ENCODE peak calls at places on chromosomes 12 and 14, in ten cellular contexts. T, Q, S, R, I, F, Y, J, E and L are unnamed samples.

GRCh38 chr14:72678360-72678759 is 215.5 kb downstream of the DPF3 start:
- DNase-seq in E (peak; percentile 43), S (no peak), J (no peak), I (no peak), R (no peak), Q (no peak), T (peak; percentile 87), Y (peak; percentile 13), F (no peak), L (no peak)

GRCh38 chr12:104624529-104624928 is 167.8 kb downstream of the CHST11 start:
- DNase-seq in E (no peak), Q (no peak), I (no peak), R (no peak), Y (no peak), T (no peak), J (no peak), S (no peak), F (no peak), L (no peak)

GRCh38 chr12:13342971-13343370 is 146.4 kb downstream of the EMP1 start:
- DNase-seq in J (no peak), R (no peak), T (no peak), Q (no peak), S (no peak), F (no peak), Y (no peak), I (no peak), E (no peak), L (no peak)

GRCh38 chr12:61870658-61871559 is 389.3 kb upstream of the USP15 start:
- DNase-seq in J (no peak), E (no peak), I (no peak), T (no peak), F (no peak), Y (no peak), Q (peak; percentile 26), S (no peak), R (no peak), L (no peak)

GRCh38 chr12:51005671-51006070 is 20.5 kb downstream of the SLC11A2 start:
- DNase-seq in E (peak; percentile 88), I (no peak), F (no peak), R (no peak), T (no peak), J (peak; percentile 85), S (no peak), Y (no peak), Q (no peak), L (no peak)

GRCh38 chr12:101490286-101490920 is 15.3 kb downstream of the SPIC start:
- DNase-seq in E (peak; percentile 54), I (peak; percentile 67), T (no peak), Y (peak; percentile 21), F (no peak), S (no peak), Q (no peak), J (peak; percentile 76), R (no peak), L (peak; percentile 72)

GRCh38 chr12:110782922-110783321 is 40.2 kb upstream of the PPP1CC start:
- DNase-seq in I (no peak), E (no peak), J (no peak), Y (no peak), Q (no peak), S (no peak), T (no peak), R (no peak), F (no peak), L (no peak)

GRCh38 chr12:636632-637031 is 26.6 kb downstream of the NINJ2 start:
- DNase-seq in Q (no peak), T (no peak), S (no peak), E (no peak), F (no peak), Y (no peak), R (no peak), J (no peak), I (no peak), L (no peak)

GRCh38 chr12:26471560-26471959 is 276.2 kb downstream of the SSPN start:
- DNase-seq in T (peak; percentile 68), F (no peak), I (no peak), S (no peak), Q (no peak), R (peak; percentile 82), J (no peak), Y (peak; percentile 11), E (peak; percentile 23), L (peak; percentile 66)

GRCh38 chr12:55974308-55974724 is 438 bp downstream of the RAB5B start:
- DNase-seq in F (no peak), R (no peak), I (peak; percentile 70), Q (peak; percentile 52), T (peak; percentile 45), E (peak; percentile 40), Y (peak; percentile 52), S (peak; percentile 62), J (peak; percentile 88), L (peak; percentile 81)

GRCh38 chr12:67362526-67362925 is 93.4 kb downstream of the CAND1 start:
- DNase-seq in T (no peak), R (no peak), I (no peak), Q (no peak), F (no peak), E (no peak), J (no peak), Y (no peak), S (no peak), L (peak; percentile 58)

GRCh38 chr12:6383572-6384498 is at the start of gene LTBR:
- DNase-seq in R (no peak), J (peak; percentile 91), E (peak; percentile 87), I (peak; percentile 95), Y (peak; percentile 99), T (peak; percentile 90), S (peak; percentile 98), F (peak; percentile 97), Q (no peak), L (no peak)

GRCh38 chr12:31590730-31591307 is at the start of gene DENND5B:
- DNase-seq in F (peak; percentile 78), J (peak; percentile 70), S (peak; percentile 77), T (peak; percentile 61), I (peak; percentile 89), Y (peak; percentile 88), E (peak; percentile 42), R (no peak), Q (peak; percentile 25), L (peak; percentile 77)

GRCh38 chr14:90726656-90727055 is 89.6 kb downstream of the TTC7B start:
- DNase-seq in I (peak; percentile 62), E (peak; percentile 73), T (peak; percentile 37), R (no peak), J (peak; percentile 83), Q (no peak), F (peak; percentile 62), S (peak; percentile 36), Y (peak; percentile 41), L (no peak)

GRCh38 chr12:19783547-19784444 is 344.5 kb downstream of the AEBP2 start:
- DNase-seq in F (no peak), Q (no peak), S (no peak), I (no peak), T (no peak), Y (no peak), J (no peak), R (no peak), E (no peak), L (no peak)

GRCh38 chr14:71650187-71650586 is 282.0 kb upstream of the RGS6 start:
- DNase-seq in Y (no peak), T (peak; percentile 23), E (no peak), R (no peak), Q (no peak), J (no peak), F (no peak), S (no peak), I (no peak), L (no peak)

GRCh38 chr12:68481181-68481941 is 129.3 kb upstream of the RAP1B start:
- DNase-seq in Y (no peak), T (peak; percentile 15), R (peak; percentile 89), S (no peak), Q (no peak), I (no peak), F (no peak), J (no peak), E (no peak), L (no peak)

GRCh38 chr12:111953455-111953854 is 59.5 kb downstream of the TMEM116 start:
- DNase-seq in J (no peak), Q (no peak), S (peak; percentile 56), T (peak; percentile 11), Y (peak; percentile 74), E (no peak), I (no peak), F (no peak), R (no peak), L (no peak)

GRCh38 chr12:40996091-40996490 is 192.0 kb upstream of the PDZRN4 start:
- DNase-seq in I (no peak), R (no peak), E (no peak), Q (no peak), F (no peak), J (peak; percentile 5), S (no peak), T (no peak), Y (no peak), L (no peak)

GRCh38 chr12:106115450-106115849 is 23.3 kb downstream of the NUAK1 start:
- DNase-seq in T (no peak), R (no peak), Q (no peak), S (no peak), I (no peak), E (no peak), Y (peak; percentile 33), J (no peak), F (no peak), L (no peak)
- H3K4me1 ChIP-seq in T (peaks cover 24% of the 10 kb centered on the region), R (no peaks in the 10 kb centered on the region), Q (no peaks in the 10 kb centered on the region), S (no peaks in the 10 kb centered on the region), I (no peaks in the 10 kb centered on the region), E (peaks cover 31% of the 10 kb centered on the region), Y (peaks cover 22% of the 10 kb centered on the region), J (peaks cover 10% of the 10 kb centered on the region), F (peaks cover 5% of the 10 kb centered on the region), L (peaks cover 6% of the 10 kb centered on the region)

DNA sequence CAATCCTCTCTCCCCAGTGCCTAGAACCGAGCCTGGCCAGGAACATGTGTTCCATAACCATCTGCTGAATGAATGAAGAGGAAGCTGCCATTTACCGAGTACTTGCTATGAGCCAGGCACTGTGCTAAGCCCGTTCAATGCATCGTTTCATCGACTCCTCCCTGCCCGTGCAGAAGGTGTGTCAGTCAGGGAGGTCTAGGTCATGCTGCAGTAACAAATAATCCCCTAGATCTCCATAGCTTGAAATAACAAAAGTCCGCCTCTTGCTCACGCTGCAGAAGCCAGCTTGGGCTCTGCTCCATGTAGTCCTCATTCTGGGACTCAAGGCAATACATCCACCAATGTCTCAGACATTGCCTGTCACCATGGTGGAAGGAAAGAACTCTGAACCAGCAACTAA is 101.3 kb downstream of the SCARB1 start:
- DNase-seq in Q (no peak), E (no peak), I (no peak), S (no peak), J (no peak), Y (no peak), R (no peak), F (no peak), T (no peak), L (no peak)
- H3K4me1 ChIP-seq in Q (peaks cover 8% of the 10 kb centered on the region), E (no peaks in the 10 kb centered on the region), I (no peaks in the 10 kb centered on the region), S (peaks cover 7% of the 10 kb centered on the region), J (peaks cover 9% of the 10 kb centered on the region), Y (peaks cover 14% of the 10 kb centered on the region), R (peaks cover 3% of the 10 kb centered on the region), F (peaks cover 6% of the 10 kb centered on the region), T (peaks cover 19% of the 10 kb centered on the region), L (peaks cover 64% of the 10 kb centered on the region)

GRCh38 chr14:35549551-35549950 is 15.6 kb downstream of the INSM2 start:
- DNase-seq in I (no peak), S (no peak), F (no peak), E (no peak), Q (no peak), R (no peak), Y (no peak), J (peak; percentile 13), T (no peak), L (no peak)
- H3K4me1 ChIP-seq in I (no peaks in the 10 kb centered on the region), S (no peaks in the 10 kb centered on the region), F (no peaks in the 10 kb centered on the region), E (no peaks in the 10 kb centered on the region), Q (no peaks in the 10 kb centered on the region), R (no peaks in the 10 kb centered on the region), Y (peaks cover 21% of the 10 kb centered on the region), J (no peaks in the 10 kb centered on the region), T (no peaks in the 10 kb centered on the region), L (peaks cover 36% of the 10 kb centered on the region)

GRCh38 chr12:2251485-2252179 is 198.8 kb downstream of the CACNA1C start:
- DNase-seq in I (no peak), S (no peak), Q (no peak), Y (no peak), R (no peak), E (no peak), J (no peak), T (peak; percentile 61), F (no peak), L (no peak)
- H3K4me1 ChIP-seq in I (no peaks in the 10 kb centered on the region), S (no peaks in the 10 kb centered on the region), Q (no peaks in the 10 kb centered on the region), Y (peaks cover 60% of the 10 kb centered on the region), R (peaks cover 31% of the 10 kb centered on the region), E (no peaks in the 10 kb centered on the region), J (no peaks in the 10 kb centered on the region), T (peaks cover 37% of the 10 kb centered on the region), F (peaks cover 3% of the 10 kb centered on the region), L (peaks cover 13% of the 10 kb centered on the region)